ENCODE peak calls at places on chromosomes 16 and 17, in seven cellular contexts. One of them, this sample, is unnamed.

GRCh38 chr17:55420776-55421178 is 858 bp downstream of the MMD start:
- DNase-seq in NT2/D1: no peak
- DNase-seq in RWPE1: peak; percentile 30
- DNase-seq in T follicular helper cell: peak; percentile 8
- DNase-seq in adrenal gland: peak; percentile 51
- DNase-seq in astrocyte of the hippocampus: peak; percentile 47
- DNase-seq in ACHN: peak; percentile 35
- DNase-seq in this sample: no peak

GRCh38 chr16:54932737-54933254 is 2.1 kb downstream of the IRX5 start:
- DNase-seq in NT2/D1: no peak
- DNase-seq in RWPE1: no peak
- DNase-seq in T follicular helper cell: no peak
- DNase-seq in adrenal gland: no peak
- DNase-seq in astrocyte of the hippocampus: peak; percentile 20
- DNase-seq in ACHN: peak; percentile 54
- DNase-seq in this sample: no peak

GRCh38 chr17:77467513-77467912 is 326.7 kb downstream of the SEC14L1 start:
- DNase-seq in NT2/D1: no peak
- DNase-seq in RWPE1: no peak
- DNase-seq in T follicular helper cell: no peak
- DNase-seq in adrenal gland: no peak
- DNase-seq in astrocyte of the hippocampus: no peak
- DNase-seq in ACHN: no peak
- DNase-seq in this sample: no peak

GRCh38 chr16:66515543-66516171 is 34.3 kb downstream of the TK2 start:
- DNase-seq in NT2/D1: no peak
- DNase-seq in RWPE1: no peak
- DNase-seq in T follicular helper cell: no peak
- DNase-seq in adrenal gland: no peak
- DNase-seq in astrocyte of the hippocampus: peak; percentile 95
- DNase-seq in ACHN: peak; percentile 74
- DNase-seq in this sample: no peak

GRCh38 chr17:1532836-1533602 is 16.6 kb upstream of the INPP5K start:
- DNase-seq in NT2/D1: no peak
- DNase-seq in RWPE1: no peak
- DNase-seq in T follicular helper cell: peak; percentile 24
- DNase-seq in adrenal gland: no peak
- DNase-seq in astrocyte of the hippocampus: no peak
- DNase-seq in ACHN: peak; percentile 36
- DNase-seq in this sample: no peak

GRCh38 chr17:82524540-82524939 is 5.0 kb downstream of the FOXK2 start:
- DNase-seq in NT2/D1: no peak
- DNase-seq in RWPE1: no peak
- DNase-seq in T follicular helper cell: no peak
- DNase-seq in adrenal gland: no peak
- DNase-seq in astrocyte of the hippocampus: no peak
- DNase-seq in ACHN: no peak
- DNase-seq in this sample: no peak

GRCh38 chr16:64159986-64160385 is 961.9 kb downstream of the CDH11 start:
- DNase-seq in NT2/D1: no peak
- DNase-seq in RWPE1: no peak
- DNase-seq in T follicular helper cell: no peak
- DNase-seq in adrenal gland: no peak
- DNase-seq in astrocyte of the hippocampus: peak; percentile 13
- DNase-seq in ACHN: no peak
- DNase-seq in this sample: no peak

GRCh38 chr17:45709889-45710288 is 74.2 kb upstream of the CRHR1 start:
- DNase-seq in NT2/D1: no peak
- DNase-seq in RWPE1: no peak
- DNase-seq in T follicular helper cell: no peak
- DNase-seq in adrenal gland: no peak
- DNase-seq in astrocyte of the hippocampus: no peak
- DNase-seq in ACHN: no peak
- DNase-seq in this sample: no peak

GRCh38 chr17:66787914-66788313 is 47.0 kb upstream of the CACNG5 start:
- DNase-seq in NT2/D1: no peak
- DNase-seq in RWPE1: no peak
- DNase-seq in T follicular helper cell: no peak
- DNase-seq in adrenal gland: no peak
- DNase-seq in astrocyte of the hippocampus: no peak
- DNase-seq in ACHN: no peak
- DNase-seq in this sample: no peak

This sample was measured in ovary.